ENCODE peak calls at places on chromosomes 5 and 9, in nine cellular contexts. S, Y, N, G, A, P, H, Q and T are unnamed samples.

GRCh38 chr5:15499528-15500325 is at the start of gene FBXL7:
- DNase-seq in S (peak), Y (peak), N (no peak), G (peak), A (peak), P (peak), H (peak), Q (no peak), T (peak)

GRCh38 chr9:120676767-120677402 is 37.4 kb downstream of the MEGF9 start:
- DNase-seq in S (no peak), Y (no peak), N (peak), G (no peak), A (no peak), P (no peak), H (no peak), Q (no peak), T (no peak)

GRCh38 chr9:83988411-83988810 is 7.8 kb downstream of the RMI1 start:
- DNase-seq in S (no peak), Y (no peak), N (no peak), G (no peak), A (no peak), P (no peak), H (no peak), Q (no peak), T (no peak)

GRCh38 chr9:36074870-36075532 is 38.3 kb downstream of the RECK start:
- DNase-seq in S (peak), Y (peak), N (no peak), G (peak), A (peak), P (peak), H (peak), Q (no peak), T (peak)

GRCh38 chr9:99433555-99433954 is 211.5 kb downstream of the SEC61B start:
- DNase-seq in S (peak), Y (no peak), N (peak), G (peak), A (peak), P (peak), H (peak), Q (peak), T (peak)

GRCh38 chr5:2378976-2379375 is 372.5 kb downstream of the IRX2 start:
- DNase-seq in S (no peak), Y (no peak), N (no peak), G (no peak), A (no peak), P (no peak), H (no peak), Q (no peak), T (no peak)

GRCh38 chr9:105405514-105406131 is 42.2 kb upstream of the FSD1L start:
- DNase-seq in S (no peak), Y (no peak), N (peak), G (no peak), A (no peak), P (no peak), H (no peak), Q (peak), T (no peak)

GRCh38 chr9:38761999-38762398 is 42.1 kb upstream of the FAM240B start:
- DNase-seq in S (no peak), Y (no peak), N (no peak), G (no peak), A (no peak), P (no peak), H (no peak), Q (no peak), T (no peak)

GRCh38 chr5:621341-621761 is 9.2 kb downstream of the CEP72 start:
- DNase-seq in S (no peak), Y (no peak), N (no peak), G (no peak), A (no peak), P (no peak), H (no peak), Q (no peak), T (no peak)

GRCh38 chr9:121954477-121955175 is 138.5 kb downstream of the TTLL11 start:
- DNase-seq in S (no peak), Y (peak), N (no peak), G (no peak), A (peak), P (peak), H (no peak), Q (no peak), T (peak)

GRCh38 chr5:140840978-140841962 is at the start of gene PCDHA8:
- DNase-seq in S (peak), Y (no peak), N (peak), G (no peak), A (no peak), P (no peak), H (no peak), Q (no peak), T (no peak)
- TF ChIP-seq CTCF in S (peak), Y (peak), N (peak), G (no peak), A (no peak), P (no peak), H (no peak), Q (no peak), T (peak)

GRCh38 chr5:181173027-181173419 is 25.6 kb downstream of the OR2V2 start:
- DNase-seq in S (peak), Y (no peak), N (peak), G (no peak), A (no peak), P (no peak), H (no peak), Q (no peak), T (no peak)
- TF ChIP-seq CTCF in S (peak), Y (no peak), N (peak), G (no peak), A (no peak), P (no peak), H (peak), Q (no peak), T (no peak)

GRCh38 chr5:31007672-31008071 is 185.8 kb upstream of the CDH6 start:
- DNase-seq in S (no peak), Y (no peak), N (no peak), G (no peak), A (no peak), P (no peak), H (no peak), Q (no peak), T (no peak)
- TF ChIP-seq CTCF in S (no peak), Y (no peak), N (no peak), G (no peak), A (no peak), P (no peak), H (no peak), Q (no peak), T (no peak)

DNA sequence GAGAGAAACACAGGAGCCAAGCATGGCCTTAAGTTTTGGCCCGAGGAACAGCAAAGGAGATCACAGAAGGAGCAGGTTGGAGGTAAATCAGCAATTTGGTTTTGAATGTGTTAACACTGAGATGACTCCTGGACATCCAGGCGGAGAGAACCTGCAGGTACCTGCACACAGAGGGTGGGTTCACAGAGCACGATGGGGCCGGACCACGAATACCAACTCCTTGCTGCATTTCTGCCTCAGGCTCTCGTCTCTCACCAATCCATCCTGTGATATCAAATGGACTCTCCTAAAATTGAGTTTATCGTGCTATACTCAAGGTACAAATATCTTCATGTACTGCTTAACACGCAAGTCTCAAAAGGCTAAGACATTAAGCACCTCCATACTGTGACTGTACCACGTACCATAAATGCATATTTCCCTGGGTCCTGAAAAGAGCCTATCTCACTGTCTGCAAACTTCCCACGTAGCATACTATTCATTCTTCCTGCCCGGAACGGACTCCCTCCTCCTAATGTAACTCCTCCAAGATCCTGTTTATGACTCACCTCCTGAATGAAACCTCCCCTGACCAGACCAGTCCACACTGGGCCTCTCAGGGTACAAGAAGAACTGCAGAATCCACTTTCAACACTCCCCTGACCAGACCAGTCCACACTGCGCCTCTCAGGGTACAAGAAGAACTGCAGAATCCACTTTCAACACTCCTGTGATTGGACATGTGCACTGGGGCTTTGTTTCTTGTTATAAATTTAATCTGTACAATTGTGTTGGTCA is 380.8 kb upstream of the RFX3 start:
- DNase-seq in S (peak), Y (no peak), N (peak), G (peak), A (peak), P (peak), H (peak), Q (no peak), T (peak)
- TF ChIP-seq CTCF in S (no peak), Y (no peak), N (peak), G (no peak), A (peak), P (no peak), H (no peak), Q (no peak), T (no peak)

DNA sequence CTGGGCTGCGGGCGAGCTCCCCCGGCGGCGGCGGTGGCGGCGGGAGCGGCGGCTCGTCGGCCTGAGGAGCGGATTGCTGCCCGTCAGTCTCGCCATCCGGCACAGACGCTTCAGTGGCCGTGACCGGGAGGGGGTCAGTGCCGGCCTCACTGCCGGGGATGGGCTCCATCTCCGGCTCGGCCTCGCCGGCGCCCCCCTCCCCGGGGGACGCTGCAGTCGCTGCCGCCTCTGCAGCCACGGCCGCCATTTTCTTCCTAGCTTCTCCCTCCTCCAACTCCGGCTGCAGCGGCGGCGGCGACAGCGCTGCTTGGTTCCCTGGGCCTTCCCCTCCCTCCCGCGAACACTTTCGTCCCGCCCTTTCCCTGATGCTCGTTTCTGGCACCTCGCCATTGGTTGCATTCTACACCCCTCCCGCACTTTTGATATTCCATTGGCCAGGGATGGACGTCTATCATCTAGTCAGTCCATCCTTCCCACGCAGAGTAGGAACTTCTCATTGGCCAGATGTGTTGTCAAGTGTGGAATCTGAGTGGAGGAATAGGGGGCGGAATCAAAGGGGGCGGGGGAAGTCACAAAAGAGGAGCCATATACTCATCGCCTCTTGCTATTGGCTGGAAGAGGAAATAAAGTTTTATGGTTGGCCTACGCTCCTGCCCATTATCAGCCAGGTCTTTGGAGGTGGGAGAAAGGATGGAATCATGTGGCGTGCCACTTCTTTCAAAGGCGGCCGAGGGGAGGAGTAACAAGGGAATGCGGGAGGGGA is at the start of gene PWWP2A:
- DNase-seq in S (peak), Y (peak), N (peak), G (peak), A (peak), P (peak), H (peak), Q (peak), T (peak)
- TF ChIP-seq CTCF in S (peak), Y (peak), N (no peak), G (no peak), A (peak), P (no peak), H (peak), Q (no peak), T (no peak)

GRCh38 chr5:124239572-124239971 is 506.9 kb downstream of the ZNF608 start:
- DNase-seq in S (no peak), Y (no peak), N (peak), G (no peak), A (no peak), P (no peak), H (no peak), Q (no peak), T (no peak)
- TF ChIP-seq CTCF in S (no peak), Y (no peak), N (no peak), G (no peak), A (no peak), P (no peak), H (no peak), Q (no peak), T (no peak)